ENCODE peak calls at places on chromosomes 13 and 19, in ten cellular contexts. O is CD8-positive, alpha-beta T cell; E is CD8-positive, alpha-beta memory T cell; L is thoracic aorta; V is osteoblast; Z is tibial nerve; S is body of pancreas; H is tibial artery; U is IMR-90; N is ascending aorta. M is an unnamed sample. For H3K27me3, the result is how much of the 10 kb centered on the place peaks cover.

GRCh38 chr13:112770504-112770903 is 80.7 kb downstream of the ATP11A start:
- DNase-seq in O (no peak), E (no peak), L (no peak), V (peak), Z (no peak), S (no peak), H (no peak), U (no peak), N (no peak), M (peak)

GRCh38 chr13:83286737-83287136 is 595.5 kb downstream of the SLITRK1 start:
- DNase-seq in O (no peak), E (no peak), L (no peak), V (no peak), Z (no peak), S (no peak), H (no peak), U (peak), N (no peak), M (no peak)

GRCh38 chr19:861756-862528 is 2.5 kb downstream of the CFD start:
- DNase-seq in O (peak), E (peak), L (no peak), V (peak), Z (no peak), S (no peak), H (no peak), U (no peak), N (no peak), M (peak)

GRCh38 chr13:23463631-23464030 is 30.1 kb upstream of the SACS start:
- DNase-seq in O (no peak), E (no peak), L (no peak), V (no peak), Z (no peak), S (no peak), H (no peak), U (no peak), N (no peak), M (no peak)

GRCh38 chr19:8500158-8500557 is 2.3 kb downstream of the PRAM1 start:
- DNase-seq in O (no peak), E (no peak), L (no peak), V (peak), Z (no peak), S (no peak), H (no peak), U (no peak), N (no peak), M (no peak)

GRCh38 chr13:111937763-111938375 is 129.1 kb upstream of the SOX1 start:
- DNase-seq in O (no peak), E (no peak), L (no peak), V (no peak), Z (no peak), S (peak), H (no peak), U (no peak), N (no peak), M (no peak)

GRCh38 chr19:10551698-10552301 is 8.1 kb downstream of the ATG4D start:
- DNase-seq in O (no peak), E (peak), L (no peak), V (peak), Z (no peak), S (peak), H (no peak), U (no peak), N (no peak), M (no peak)

GRCh38 chr19:7368456-7368855 is 19.7 kb downstream of the ARHGEF18 start:
- DNase-seq in O (no peak), E (no peak), L (no peak), V (no peak), Z (no peak), S (peak), H (no peak), U (no peak), N (no peak), M (peak)

GRCh38 chr13:80338781-80339577 is 1.9 kb downstream of the SPRY2 start:
- DNase-seq in O (no peak), E (no peak), L (peak), V (peak), Z (peak), S (peak), H (peak), U (peak), N (peak), M (peak)

GRCh38 chr19:14265285-14266036 is 59.5 kb upstream of the ADGRL1 start:
- DNase-seq in O (no peak), E (no peak), L (no peak), V (peak), Z (no peak), S (no peak), H (no peak), U (no peak), N (no peak), M (peak)

GRCh38 chr13:114143806-114144605 is 11.6 kb upstream of the RASA3 start:
- DNase-seq in O (no peak), E (no peak), L (no peak), V (peak), Z (no peak), S (peak), H (peak), U (no peak), N (no peak), M (peak)

GRCh38 chr19:48678201-48678600 is 5.4 kb upstream of the NTN5 start:
- DNase-seq in O (no peak), E (no peak), L (no peak), V (no peak), Z (no peak), S (peak), H (no peak), U (no peak), N (no peak), M (no peak)

GRCh38 chr19:23071087-23071511 is 45.7 kb upstream of the ZNF730 start:
- DNase-seq in O (no peak), E (no peak), L (no peak), V (peak), Z (no peak), S (no peak), H (no peak), U (peak), N (peak), M (peak)

GRCh38 chr13:92658293-92658692 is 568.3 kb upstream of the GPC6 start:
- DNase-seq in O (no peak), E (no peak), L (no peak), V (no peak), Z (no peak), S (no peak), H (no peak), U (no peak), N (no peak), M (no peak)

GRCh38 chr13:53272873-53273272 is 244.3 kb downstream of the OLFM4 start:
- DNase-seq in O (no peak), E (no peak), L (no peak), V (peak), Z (no peak), S (no peak), H (no peak), U (no peak), N (no peak), M (no peak)
- H3K27me3 ChIP-seq in O (under half), E (under half), L (under half), V (under half), Z (under half), S (under half), H (under half), U (under half), N (under half), M (under half)

GRCh38 chr13:26052136-26052736 is 420 bp upstream of the SHISA2 start:
- DNase-seq in O (no peak), E (no peak), L (no peak), V (peak), Z (no peak), S (no peak), H (no peak), U (no peak), N (no peak), M (no peak)
- H3K4me3 ChIP-seq in O (peak), E (no peak), L (peak), V (peak), Z (peak), S (no peak), H (peak), U (peak), N (peak), M (peak)

DNA sequence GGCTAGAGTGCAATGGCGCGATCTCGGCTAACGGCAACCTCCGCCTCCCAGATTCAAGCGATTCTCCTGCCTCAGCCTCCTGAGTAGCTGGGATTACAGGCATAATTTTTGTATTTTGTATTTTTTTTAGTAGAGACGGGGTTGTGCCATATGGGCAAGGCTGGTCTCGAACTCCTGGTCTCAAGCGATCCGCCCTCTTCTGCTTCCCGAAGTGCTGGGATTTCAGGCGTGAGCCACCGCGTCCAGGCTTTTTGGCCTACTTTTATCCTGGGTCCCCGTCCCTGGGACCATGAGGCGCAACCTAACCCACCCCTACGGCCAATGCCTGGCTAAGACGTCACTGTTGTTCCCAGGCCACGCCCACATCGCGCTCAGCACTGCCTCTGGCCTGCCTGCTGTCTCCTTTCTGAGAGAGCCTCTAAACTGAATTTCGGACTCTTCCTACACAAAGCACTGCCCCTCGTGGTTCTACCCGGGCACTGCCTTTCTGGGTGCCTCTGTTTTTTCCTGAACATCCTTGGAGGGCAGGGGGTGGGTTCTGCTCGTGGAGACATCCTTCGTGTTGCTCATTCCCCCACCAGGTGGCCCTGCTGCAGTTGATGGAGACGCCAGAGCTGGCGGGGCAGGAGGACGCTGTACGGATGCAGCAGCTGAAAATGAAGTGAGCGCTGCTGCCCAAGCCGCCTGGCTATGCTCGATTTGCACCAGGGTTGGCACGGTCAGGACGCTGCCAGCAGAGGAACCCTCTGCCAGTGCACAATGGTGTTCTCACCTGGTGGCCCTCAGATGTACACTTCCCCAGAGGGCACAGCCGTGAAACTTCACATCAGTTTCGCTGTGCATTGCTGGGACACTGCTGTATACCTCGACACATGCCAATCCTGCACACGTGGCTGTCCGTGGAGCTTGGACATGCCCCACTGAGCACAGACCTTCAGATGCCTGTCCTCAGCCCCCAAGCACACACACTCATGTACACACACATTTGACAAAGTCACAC is 2.0 kb downstream of the REX1BD start:
- DNase-seq in O (no peak), E (no peak), L (no peak), V (peak), Z (peak), S (no peak), H (peak), U (peak), N (no peak), M (peak)
- H3K27ac ChIP-seq in O (no peak), E (peak), L (no peak), V (no peak), Z (peak), S (no peak), H (peak), U (no peak), N (no peak), M (no peak)

GRCh38 chr19:5262721-5263120 is 77.9 kb downstream of the PTPRS start:
- DNase-seq in O (no peak), E (no peak), L (no peak), V (no peak), Z (no peak), S (no peak), H (no peak), U (no peak), N (no peak), M (no peak)
- H3K27me3 ChIP-seq in O (under half), E (under half), L (under half), V (under half), Z (under half), S (under half), H (under half), U (under half), N (under half), M (under half)

DNA sequence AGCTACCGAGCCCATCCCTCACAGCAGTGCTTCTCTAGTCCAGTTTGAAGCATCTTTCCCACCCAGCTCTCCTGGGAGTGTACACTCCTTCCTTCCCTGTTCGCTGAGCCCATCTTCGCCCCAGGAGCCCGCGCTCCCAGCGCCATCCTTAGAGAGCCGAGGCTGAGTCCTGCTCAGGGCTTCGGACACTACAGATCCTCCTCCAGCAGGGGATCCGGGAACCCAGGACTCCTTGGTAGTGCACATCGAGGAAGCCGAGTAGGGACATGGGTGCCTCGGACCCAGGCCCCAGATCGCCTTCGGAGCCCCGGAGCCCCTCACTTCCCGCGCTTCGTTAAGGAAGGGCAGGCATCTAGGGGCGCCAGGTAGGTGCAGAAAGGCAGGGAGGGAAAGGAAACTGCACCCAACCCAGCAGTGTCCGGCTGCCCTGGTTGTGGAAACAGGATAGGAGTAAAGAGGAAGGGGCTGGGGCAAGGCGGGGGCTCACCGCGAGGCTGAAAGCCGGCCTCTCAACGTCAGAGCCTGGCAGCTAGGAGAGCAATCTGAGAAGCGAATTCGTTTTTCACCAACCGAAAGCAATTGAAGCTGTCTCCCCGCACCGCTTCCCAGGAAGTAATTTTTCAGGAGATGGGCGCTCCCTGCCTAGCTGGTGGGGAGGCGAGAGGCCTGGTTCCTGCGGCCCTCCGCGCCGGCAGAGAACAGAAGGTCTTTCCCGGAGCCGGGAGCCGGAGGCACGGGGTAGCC is 1.0 kb downstream of the PDX1 start:
- DNase-seq in O (no peak), E (no peak), L (no peak), V (peak), Z (no peak), S (peak), H (no peak), U (peak), N (no peak), M (peak)
- H3K4me3 ChIP-seq in O (peak), E (no peak), L (peak), V (peak), Z (peak), S (peak), H (peak), U (peak), N (peak), M (peak)

GRCh38 chr13:43206858-43207257 is 183.5 kb downstream of the DNAJC15 start:
- DNase-seq in O (no peak), E (no peak), L (no peak), V (no peak), Z (no peak), S (no peak), H (no peak), U (no peak), N (no peak), M (no peak)

GRCh38 chr13:43200736-43201135 is 177.3 kb downstream of the DNAJC15 start:
- DNase-seq in O (no peak), E (no peak), L (no peak), V (no peak), Z (no peak), S (no peak), H (no peak), U (no peak), N (no peak), M (no peak)

GRCh38 chr13:43205421-43205820 is 182.0 kb downstream of the DNAJC15 start:
- DNase-seq in O (no peak), E (no peak), L (no peak), V (no peak), Z (no peak), S (no peak), H (no peak), U (no peak), N (no peak), M (no peak)

GRCh38 chr13:43203781-43204180 is 180.4 kb downstream of the DNAJC15 start:
- DNase-seq in O (no peak), E (no peak), L (no peak), V (no peak), Z (no peak), S (no peak), H (no peak), U (no peak), N (no peak), M (no peak)

DNA sequence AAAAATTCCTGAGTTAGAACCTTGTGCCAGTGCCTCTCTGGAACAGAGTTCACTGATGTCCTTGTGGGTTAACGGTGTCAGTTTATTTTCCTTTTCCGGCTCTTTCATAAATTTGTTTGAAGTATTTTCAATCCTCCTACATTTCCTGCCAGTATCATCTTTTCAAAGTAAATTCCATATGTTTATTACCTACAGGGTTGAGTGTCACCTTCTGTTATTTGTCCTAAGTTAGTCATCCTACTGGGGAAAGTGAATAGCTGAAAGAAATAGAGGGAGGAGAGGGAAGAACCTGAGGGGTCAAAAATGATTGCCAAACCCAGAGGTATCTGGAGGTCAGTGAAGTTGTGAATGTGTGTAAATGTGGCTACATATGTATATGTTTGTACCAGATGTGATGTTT is 181.2 kb downstream of the DNAJC15 start:
- DNase-seq in O (no peak), E (no peak), L (no peak), V (no peak), Z (no peak), S (no peak), H (no peak), U (no peak), N (no peak), M (no peak)
- H3K27ac ChIP-seq in O (no peak), E (no peak), L (no peak), V (no peak), Z (no peak), S (no peak), H (no peak), U (no peak), N (no peak), M (no peak)

GRCh38 chr19:3984584-3984907 is 717 bp downstream of the EEF2 start:
- DNase-seq in O (no peak), E (no peak), L (no peak), V (no peak), Z (no peak), S (no peak), H (no peak), U (no peak), N (no peak), M (no peak)

GRCh38 chr19:3987619-3988371 is 2.5 kb upstream of the EEF2 start:
- DNase-seq in O (peak), E (peak), L (peak), V (peak), Z (peak), S (peak), H (peak), U (peak), N (peak), M (peak)

GRCh38 chr19:3985643-3986259 is 488 bp upstream of the EEF2 start:
- DNase-seq in O (no peak), E (no peak), L (no peak), V (peak), Z (no peak), S (no peak), H (no peak), U (no peak), N (no peak), M (no peak)

GRCh38 chr19:3984908-3985642 is at the start of gene EEF2:
- DNase-seq in O (peak), E (peak), L (peak), V (peak), Z (peak), S (peak), H (peak), U (peak), N (peak), M (peak)

GRCh38 chr19:3986260-3987041 is 1.2 kb upstream of the EEF2 start:
- DNase-seq in O (no peak), E (peak), L (no peak), V (peak), Z (no peak), S (peak), H (no peak), U (peak), N (no peak), M (peak)
- H3K27me3 ChIP-seq in O (under half), E (under half), L (under half), V (under half), Z (under half), S (under half), H (under half), U (under half), N (under half), M (under half)

GRCh38 chr13:87677043-87677333 is 5.8 kb downstream of the SLITRK5 start:
- DNase-seq in O (no peak), E (no peak), L (no peak), V (peak), Z (no peak), S (no peak), H (no peak), U (no peak), N (no peak), M (no peak)

GRCh38 chr13:87676254-87677042 is 5.3 kb downstream of the SLITRK5 start:
- DNase-seq in O (no peak), E (no peak), L (no peak), V (peak), Z (no peak), S (no peak), H (no peak), U (no peak), N (no peak), M (no peak)

GRCh38 chr13:87678353-87678752 is 7.2 kb downstream of the SLITRK5 start:
- DNase-seq in O (no peak), E (no peak), L (no peak), V (no peak), Z (no peak), S (no peak), H (no peak), U (no peak), N (no peak), M (no peak)

GRCh38 chr13:87675851-87676250 is 4.7 kb downstream of the SLITRK5 start:
- DNase-seq in O (no peak), E (no peak), L (no peak), V (peak), Z (no peak), S (no peak), H (no peak), U (no peak), N (no peak), M (no peak)

DNA sequence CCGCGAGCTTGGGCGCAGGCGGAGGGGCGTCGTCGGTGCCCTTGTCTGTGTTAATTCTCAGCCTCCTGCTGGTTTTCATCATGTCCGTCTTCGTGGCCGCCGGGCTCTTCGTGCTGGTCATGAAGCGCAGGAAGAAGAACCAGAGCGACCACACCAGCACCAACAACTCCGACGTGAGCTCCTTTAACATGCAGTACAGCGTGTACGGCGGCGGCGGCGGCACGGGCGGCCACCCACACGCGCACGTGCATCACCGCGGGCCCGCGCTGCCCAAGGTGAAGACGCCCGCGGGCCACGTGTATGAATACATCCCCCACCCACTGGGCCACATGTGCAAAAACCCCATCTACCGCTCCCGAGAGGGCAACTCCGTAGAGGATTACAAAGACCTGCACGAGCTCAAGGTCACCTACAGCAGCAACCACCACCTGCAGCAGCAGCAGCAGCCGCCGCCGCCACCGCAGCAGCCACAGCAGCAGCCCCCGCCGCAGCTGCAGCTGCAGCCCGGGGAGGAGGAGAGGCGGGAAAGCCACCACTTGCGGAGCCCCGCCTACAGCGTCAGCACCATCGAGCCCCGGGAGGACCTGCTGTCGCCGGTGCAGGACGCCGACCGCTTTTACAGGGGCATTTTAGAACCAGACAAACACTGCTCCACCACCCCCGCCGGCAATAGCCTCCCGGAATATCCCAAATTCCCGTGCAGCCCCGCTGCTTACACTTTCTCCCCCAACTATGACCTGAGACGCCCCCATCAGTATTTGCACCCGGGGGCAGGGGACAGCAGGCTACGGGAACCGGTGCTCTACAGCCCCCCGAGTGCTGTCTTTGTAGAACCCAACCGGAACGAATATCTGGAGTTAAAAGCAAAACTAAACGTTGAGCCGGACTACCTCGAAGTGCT is 6.4 kb downstream of the SLITRK5 start:
- DNase-seq in O (no peak), E (peak), L (no peak), V (peak), Z (no peak), S (peak), H (no peak), U (no peak), N (no peak), M (peak)
- H3K4me3 ChIP-seq in O (peak), E (peak), L (peak), V (peak), Z (peak), S (no peak), H (peak), U (no peak), N (peak), M (peak)

GRCh38 chr13:51588406-51588949 is 4.2 kb downstream of the WDFY2 start:
- DNase-seq in O (no peak), E (no peak), L (no peak), V (no peak), Z (no peak), S (no peak), H (no peak), U (no peak), N (no peak), M (no peak)
- H3K27ac ChIP-seq in O (no peak), E (no peak), L (no peak), V (peak), Z (peak), S (peak), H (no peak), U (no peak), N (no peak), M (peak)

M was measured in cardiac muscle cell.